ENCODE peak calls at places on chromosomes 4 and X, in six cellular contexts. N, M, W, J, Y and P are unnamed samples.

GRCh38 chrX:72269671-72270251 is 7.3 kb downstream of the RPS4X start:
- DNase-seq in N (peak; percentile 51), M (peak; percentile 83), W (no peak), J (no peak), Y (no peak), P (peak; percentile 39)

GRCh38 chr4:4837316-4837715 is 22.1 kb upstream of the MSX1 start:
- DNase-seq in N (no peak), M (no peak), W (no peak), J (no peak), Y (no peak), P (no peak)

GRCh38 chrX:134990475-134991473 is at the start of gene SMIM10:
- DNase-seq in N (peak; percentile 76), M (peak; percentile 79), W (peak; percentile 68), J (peak; percentile 8), Y (no peak), P (peak; percentile 88)

GRCh38 chr4:177964693-177965168 is 522.5 kb upstream of the AGA start:
- DNase-seq in N (no peak), M (peak; percentile 51), W (no peak), J (no peak), Y (no peak), P (no peak)

GRCh38 chr4:124854968-124855367 is 142.4 kb upstream of the ANKRD50 start:
- DNase-seq in N (no peak), M (peak; percentile 51), W (no peak), J (no peak), Y (no peak), P (no peak)

GRCh38 chr4:2084316-2084715 is 25.2 kb downstream of the NAT8L start:
- DNase-seq in N (no peak), M (peak; percentile 2), W (no peak), J (no peak), Y (no peak), P (no peak)

GRCh38 chr4:181802207-181802606 is 441.0 kb upstream of the TENM3 start:
- DNase-seq in N (no peak), M (no peak), W (no peak), J (no peak), Y (no peak), P (no peak)

GRCh38 chr4:161791796-161792556 is 371.8 kb downstream of the FSTL5 start:
- DNase-seq in N (no peak), M (no peak), W (peak; percentile 11), J (no peak), Y (no peak), P (no peak)

GRCh38 chr4:5689065-5689464 is 19.3 kb downstream of the EVC2 start:
- DNase-seq in N (no peak), M (no peak), W (no peak), J (no peak), Y (no peak), P (no peak)

GRCh38 chr4:93764647-93765246 is 63.8 kb upstream of the ATOH1 start:
- DNase-seq in N (peak; percentile 36), M (peak; percentile 44), W (no peak), J (peak; percentile 7), Y (peak; percentile 15), P (peak; percentile 51)

GRCh38 chrX:154750301-154751120 is at the start of gene GAB3:
- DNase-seq in N (no peak), M (peak; percentile 31), W (peak; percentile 47), J (no peak), Y (no peak), P (peak; percentile 77)

GRCh38 chr4:2186133-2186864 is 55.6 kb downstream of the HAUS3 start:
- DNase-seq in N (no peak), M (peak; percentile 22), W (peak; percentile 37), J (no peak), Y (no peak), P (peak; percentile 41)

GRCh38 chr4:164700471-164700870 is 53.5 kb upstream of the SMIM31 start:
- DNase-seq in N (no peak), M (no peak), W (no peak), J (peak; percentile 7), Y (peak; percentile 2), P (peak; percentile 42)

GRCh38 chr4:163295138-163295537 is 37.3 kb downstream of the NPY1R start:
- DNase-seq in N (no peak), M (no peak), W (no peak), J (no peak), Y (no peak), P (no peak)

GRCh38 chr4:42895452-42895851 is 2.9 kb downstream of the GRXCR1 start:
- DNase-seq in N (no peak), M (no peak), W (no peak), J (no peak), Y (no peak), P (no peak)

GRCh38 chr4:3522651-3523050 is 9.6 kb downstream of the LRPAP1 start:
- DNase-seq in N (no peak), M (no peak), W (no peak), J (no peak), Y (no peak), P (no peak)

GRCh38 chr4:118287691-118288090 is 65.1 kb downstream of the PRSS12 start:
- DNase-seq in N (no peak), M (peak; percentile 46), W (no peak), J (no peak), Y (no peak), P (no peak)

GRCh38 chr4:141254326-141254725 is 33.6 kb downstream of the ZNF330 start:
- DNase-seq in N (no peak), M (no peak), W (no peak), J (no peak), Y (no peak), P (no peak)

GRCh38 chr4:173489514-173489913 is 40.5 kb downstream of the HAND2 start:
- DNase-seq in N (no peak), M (peak; percentile 86), W (no peak), J (no peak), Y (no peak), P (no peak)

GRCh38 chrX:70336767-70337166 is 46.9 kb downstream of the KIF4A start:
- DNase-seq in N (no peak), M (no peak), W (no peak), J (no peak), Y (no peak), P (no peak)

GRCh38 chrX:70338290-70338689 is 48.4 kb downstream of the KIF4A start:
- DNase-seq in N (no peak), M (no peak), W (no peak), J (no peak), Y (no peak), P (peak; percentile 55)

GRCh38 chrX:70331161-70331560 is 41.3 kb downstream of the KIF4A start:
- DNase-seq in N (no peak), M (peak; percentile 16), W (no peak), J (no peak), Y (no peak), P (no peak)

GRCh38 chrX:70332600-70332999 is 42.7 kb downstream of the KIF4A start:
- DNase-seq in N (no peak), M (no peak), W (no peak), J (no peak), Y (peak; percentile 4), P (peak; percentile 1)
- TF ChIP-seq CTCF in N (no peak), M (no peak), W (no peak), J (no peak), Y (no peak), P (no peak)

DNA sequence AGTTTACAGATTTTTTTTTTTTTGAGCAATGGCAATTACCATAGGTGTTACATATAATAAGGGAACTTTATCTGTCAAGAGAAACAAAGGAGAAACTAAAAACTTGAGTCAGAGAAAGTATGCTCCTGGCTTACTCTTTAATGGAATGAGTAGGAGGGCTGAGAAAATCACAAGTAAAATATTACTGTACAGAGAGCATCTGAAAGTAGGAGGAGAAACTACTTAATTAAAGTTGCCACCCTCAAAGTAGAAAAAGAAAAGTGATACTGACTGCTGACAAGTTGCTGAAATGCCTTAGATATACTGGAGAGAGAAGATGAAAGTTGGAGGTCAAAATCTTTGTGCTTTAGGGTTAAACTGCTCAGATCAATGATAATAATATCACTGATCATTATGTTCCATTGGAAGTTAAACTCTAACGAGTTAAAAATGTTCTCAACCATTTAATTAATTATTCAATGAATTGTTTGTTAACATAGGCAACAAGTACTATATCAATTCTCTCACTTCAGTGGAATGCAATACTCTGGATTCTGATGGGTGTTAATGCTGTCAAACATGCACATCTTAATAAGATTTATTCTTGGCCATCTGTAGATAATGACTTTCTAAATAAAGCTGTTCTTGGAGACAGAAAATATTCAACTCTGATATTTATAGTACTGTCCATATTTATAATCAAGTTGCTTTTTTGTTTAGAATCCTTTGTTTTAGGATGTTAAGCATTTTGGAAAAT is 61.2 kb upstream of the CAMK2D start:
- DNase-seq in N (no peak), M (no peak), W (no peak), J (no peak), Y (no peak), P (no peak)
- TF ChIP-seq POLR2A in N (no peak), M (no peak), W (no peak), J (no peak), Y (no peak), P (no peak)

GRCh38 chr4:73311428-73311827 is 52.8 kb upstream of the ANKRD17 start:
- DNase-seq in N (no peak), M (peak; percentile 77), W (no peak), J (no peak), Y (no peak), P (peak; percentile 13)
- TF ChIP-seq CTCF in N (peak; percentile 35), M (peak; percentile 52), W (peak; percentile 52), J (peak; percentile 33), Y (peak; percentile 47), P (no peak)

GRCh38 chr4:180407273-180407885 is 1835.8 kb upstream of the TENM3 start:
- DNase-seq in N (no peak), M (no peak), W (no peak), J (no peak), Y (no peak), P (no peak)
- TF ChIP-seq POLR2A in N (no peak), M (no peak), W (no peak), J (no peak), Y (no peak), P (no peak)

DNA sequence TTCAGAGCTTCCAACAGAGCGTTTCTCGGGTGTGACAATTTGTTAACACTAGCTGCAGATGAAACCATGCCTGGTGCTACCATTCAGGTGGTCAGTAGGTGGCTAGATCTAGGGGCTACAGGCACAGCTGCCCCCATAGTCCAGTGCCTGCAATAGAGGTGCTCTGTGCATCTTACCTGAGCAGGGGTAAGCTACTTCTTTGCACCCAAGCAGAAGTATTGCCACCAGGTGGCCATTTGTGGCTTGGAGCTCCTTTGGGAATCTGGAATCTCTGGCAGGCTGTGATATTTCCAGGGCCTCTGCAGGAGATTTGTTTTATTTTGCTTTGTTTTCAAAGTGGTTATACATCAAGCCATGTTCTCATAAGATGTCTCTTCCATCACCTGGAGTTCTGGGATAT is 170.7 kb upstream of the PUDP start:
- DNase-seq in N (no peak), M (no peak), W (no peak), J (no peak), Y (no peak), P (no peak)
- TF ChIP-seq CTCF in N (no peak), M (no peak), W (peak; percentile 12), J (no peak), Y (no peak), P (no peak)

GRCh38 chrX:125398959-125399440 is 79.3 kb downstream of the TEX13C start:
- DNase-seq in N (no peak), M (no peak), W (no peak), J (no peak), Y (no peak), P (peak; percentile 5)
- TF ChIP-seq POLR2A in N (no peak), M (no peak), W (no peak), J (no peak), Y (no peak), P (no peak)

DNA sequence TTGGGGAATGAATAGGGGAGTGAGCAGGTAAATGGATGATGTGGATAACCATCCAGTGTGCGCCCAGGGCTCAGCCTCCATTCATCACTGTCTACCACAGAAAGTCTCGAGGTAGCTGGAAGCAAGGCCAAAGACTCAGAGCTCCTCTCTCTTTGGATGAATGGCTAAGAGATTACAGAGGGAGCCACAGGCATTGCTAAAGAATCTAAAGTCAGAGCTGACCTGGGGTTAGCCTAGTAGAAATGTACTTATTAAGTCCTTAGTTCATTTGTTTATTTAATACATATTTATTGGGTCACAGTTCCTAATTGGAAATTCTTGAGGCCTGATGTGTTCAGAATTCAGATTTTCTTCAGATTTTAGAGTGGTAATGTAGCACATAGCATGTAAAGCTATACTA is 88.7 kb upstream of the HPF1 start:
- DNase-seq in N (no peak), M (peak; percentile 1), W (no peak), J (no peak), Y (no peak), P (no peak)
- TF ChIP-seq CTCF in N (no peak), M (no peak), W (no peak), J (no peak), Y (no peak), P (no peak)